ENCODE peak calls at places on chromosomes 5 and 9, in four cellular contexts. R is NB4, D is left ventricle myocardium inferior, B is tibial artery. H is an unnamed sample.
A peak's percentile ranks its signal among the peaks of the same experiment; 100 is the strongest.

GRCh38 chr5:176394881-176395675 is 6.5 kb downstream of the HIGD2A start:
- DNase-seq in R (no peak), D (peak; percentile 69), B (no peak), H (no peak)

GRCh38 chr5:58582411-58583393 is at the start of gene RAB3C:
- DNase-seq in R (peak; percentile 96), D (peak; percentile 89), B (peak; percentile 78), H (peak; percentile 58)

GRCh38 chr9:89805726-89806125 is 200.9 kb downstream of the GADD45G start:
- DNase-seq in R (no peak), D (no peak), B (no peak), H (no peak)

GRCh38 chr5:34553544-34553943 is 102.6 kb upstream of the RAI14 start:
- DNase-seq in R (no peak), D (no peak), B (no peak), H (no peak)

GRCh38 chr9:128972956-128973355 is 25.5 kb downstream of the NUP188 start:
- DNase-seq in R (no peak), D (no peak), B (no peak), H (peak; percentile 16)

GRCh38 chr5:173099461-173099860 is 43.3 kb downstream of the CREBRF start:
- DNase-seq in R (no peak), D (no peak), B (no peak), H (no peak)

GRCh38 chr9:134632329-134632728 is 9.3 kb upstream of the COL5A1 start:
- DNase-seq in R (no peak), D (peak; percentile 4), B (peak; percentile 13), H (no peak)

GRCh38 chr5:155594270-155594669 is 580.7 kb downstream of the KIF4B start:
- DNase-seq in R (no peak), D (no peak), B (no peak), H (no peak)

GRCh38 chr9:4301302-4301701 is 1.4 kb upstream of the GLIS3 start:
- DNase-seq in R (peak; percentile 40), D (no peak), B (no peak), H (no peak)

GRCh38 chr5:93151896-93152295 is 429.1 kb downstream of the NR2F1-AS1 start:
- DNase-seq in R (no peak), D (no peak), B (no peak), H (no peak)

GRCh38 chr5:143229896-143230675 is 173.4 kb downstream of the NR3C1 start:
- DNase-seq in R (peak; percentile 27), D (no peak), B (no peak), H (peak; percentile 56)

GRCh38 chr9:120845255-120845654 is 2.5 kb upstream of the PSMD5 start:
- DNase-seq in R (no peak), D (no peak), B (no peak), H (no peak)

GRCh38 chr5:57595530-57596098 is 113.0 kb upstream of the ACTBL2 start:
- DNase-seq in R (no peak), D (no peak), B (no peak), H (no peak)

GRCh38 chr9:129509508-129509907 is 111.4 kb downstream of the C9orf50 start:
- DNase-seq in R (no peak), D (no peak), B (no peak), H (peak; percentile 87)

GRCh38 chr5:37668524-37669047 is 171.3 kb downstream of the GDNF start:
- DNase-seq in R (peak; percentile 29), D (no peak), B (peak; percentile 62), H (peak; percentile 95)

GRCh38 chr5:125416055-125416454 is 669.6 kb upstream of the ZNF608 start:
- DNase-seq in R (no peak), D (no peak), B (no peak), H (no peak)

GRCh38 chr5:150815010-150815409 is 31.3 kb upstream of the IRGM start:
- DNase-seq in R (no peak), D (no peak), B (no peak), H (no peak)

GRCh38 chr9:97714435-97714834 is 17.3 kb upstream of the XPA start:
- DNase-seq in R (peak; percentile 36), D (no peak), B (no peak), H (peak; percentile 49)

GRCh38 chr5:173498871-173499470 is 117.5 kb downstream of the BOD1 start:
- DNase-seq in R (no peak), D (no peak), B (no peak), H (no peak)

GRCh38 chr9:133113163-133113927 is 7.7 kb downstream of the RALGDS start:
- DNase-seq in R (no peak), D (peak; percentile 64), B (peak; percentile 66), H (no peak)
- H3K4me3 ChIP-seq in R (no peak overlapping the region), D (peak overlapping the region; percentile 49), B (peak overlapping the region; percentile 8), H (no peak overlapping the region)

DNA sequence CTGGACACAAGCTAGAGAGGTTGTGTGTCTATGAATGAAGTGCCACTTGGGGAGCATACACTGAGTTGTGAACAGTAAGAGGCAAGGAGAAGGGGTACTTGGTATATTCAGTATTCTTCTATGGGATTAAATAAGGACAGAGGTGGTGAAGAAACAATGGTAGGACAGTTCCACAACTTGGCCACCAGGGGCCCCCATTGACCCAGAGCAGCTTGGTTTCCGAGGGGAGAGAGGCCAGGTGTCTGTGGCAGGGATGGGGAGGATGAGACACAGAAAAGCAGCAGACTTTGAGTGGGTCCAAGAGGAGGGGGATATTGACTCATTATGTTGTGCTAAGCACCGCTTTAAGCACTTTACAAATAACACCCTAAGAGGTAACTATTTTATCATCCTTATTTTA is 220.6 kb downstream of the MELK start:
- DNase-seq in R (peak; percentile 8), D (no peak), B (no peak), H (no peak)
- TF ChIP-seq CTCF in R (peak; percentile 16), D (no peak), B (no peak), H (peak; percentile 34)

DNA sequence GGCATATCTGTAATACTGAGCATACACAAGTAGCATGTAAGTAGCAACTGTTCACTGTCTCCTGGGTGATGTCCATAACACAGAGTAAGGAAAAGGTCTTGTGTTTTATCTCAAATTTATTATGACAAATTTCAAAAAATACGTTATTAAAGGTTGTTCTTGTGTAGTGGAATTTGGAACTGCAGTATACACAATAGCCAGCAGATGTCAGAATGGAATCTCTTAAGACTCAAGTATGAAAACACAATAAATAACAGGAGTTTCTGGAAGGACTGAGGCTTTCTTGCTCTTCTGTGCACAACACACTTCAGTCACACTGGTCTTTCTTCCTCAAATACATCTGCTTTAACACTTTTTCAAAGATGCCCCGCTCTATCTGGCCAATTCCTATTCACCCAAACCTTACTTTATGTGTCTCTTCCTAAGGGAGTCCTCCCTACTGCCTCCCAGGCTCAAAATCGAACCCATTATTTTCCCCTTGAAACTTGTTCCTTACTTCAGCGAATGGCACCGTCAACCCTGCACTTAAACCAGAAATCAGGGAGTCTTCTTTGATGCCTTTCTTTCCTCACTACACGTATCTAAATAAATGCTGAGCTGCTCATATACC is 6.5 kb upstream of the FBXO10 start:
- DNase-seq in R (peak; percentile 54), D (no peak), B (no peak), H (no peak)
- H3K4me3 ChIP-seq in R (no peak overlapping the region), D (no peak overlapping the region), B (no peak overlapping the region), H (no peak overlapping the region)

GRCh38 chr9:91659529-91660294 is 236.1 kb upstream of the NFIL3 start:
- DNase-seq in R (peak; percentile 20), D (no peak), B (no peak), H (no peak)
- TF ChIP-seq CTCF in R (peak; percentile 37), D (peak; percentile 42), B (no peak), H (peak; percentile 80)

GRCh38 chr5:164824671-164825070 is 1319.3 kb downstream of the MAT2B start:
- DNase-seq in R (no peak), D (no peak), B (no peak), H (no peak)
- H3K4me3 ChIP-seq in R (no peak overlapping the region), D (no peak overlapping the region), B (no peak overlapping the region), H (no peak overlapping the region)